ENCODE peak calls at places on chromosomes 7 and 10, in ten cellular contexts. R is fibroblast of mammary gland, P is astrocyte of the cerebellum, T is BJ, O is OCI-LY7, X is right lobe of liver, J is cardiac fibroblast, Y is SJSA1, G is A673, W is NT2/D1. V is an unnamed sample.

GRCh38 chr7:24669971-24670591 is 87.2 kb downstream of the GSDME start:
- DNase-seq in R (no peak), P (no peak), T (no peak), O (no peak), X (no peak), J (peak), Y (no peak), G (peak), W (peak), V (no peak)

GRCh38 chr7:15305002-15305600 is 256.7 kb downstream of the AGMO start:
- DNase-seq in R (peak), P (peak), T (no peak), O (peak), X (peak), J (peak), Y (peak), G (peak), W (peak), V (peak)

GRCh38 chr10:92757066-92757716 is 67.4 kb downstream of the HHEX start:
- DNase-seq in R (peak), P (peak), T (peak), O (peak), X (peak), J (peak), Y (peak), G (peak), W (peak), V (peak)

GRCh38 chr7:3955026-3955425 is 654.0 kb downstream of the SDK1 start:
- DNase-seq in R (no peak), P (no peak), T (no peak), O (no peak), X (no peak), J (no peak), Y (no peak), G (no peak), W (no peak), V (no peak)

GRCh38 chr7:154912921-154913644 is 89.8 kb downstream of the PAXIP1 start:
- DNase-seq in R (no peak), P (no peak), T (no peak), O (no peak), X (no peak), J (no peak), Y (peak), G (peak), W (no peak), V (no peak)

GRCh38 chr7:11716185-11716584 is 115.8 kb downstream of the THSD7A start:
- DNase-seq in R (peak), P (peak), T (no peak), O (no peak), X (no peak), J (peak), Y (peak), G (peak), W (no peak), V (peak)

GRCh38 chr7:29563590-29564454 is at the start of gene PRR15:
- DNase-seq in R (no peak), P (no peak), T (no peak), O (no peak), X (peak), J (peak), Y (no peak), G (peak), W (peak), V (no peak)

GRCh38 chr10:89029201-89029600 is 38.6 kb downstream of the FAS start:
- DNase-seq in R (peak), P (no peak), T (no peak), O (no peak), X (no peak), J (no peak), Y (no peak), G (no peak), W (no peak), V (peak)

GRCh38 chr7:31633454-31633853 is 53.6 kb upstream of the PPP1R17 start:
- DNase-seq in R (no peak), P (no peak), T (no peak), O (no peak), X (no peak), J (no peak), Y (no peak), G (peak), W (no peak), V (no peak)

GRCh38 chr7:130356760-130357611 is 12.4 kb downstream of the CPA5 start:
- DNase-seq in R (peak), P (peak), T (no peak), O (no peak), X (no peak), J (peak), Y (peak), G (no peak), W (no peak), V (peak)

GRCh38 chr10:68897336-68897741 is 3.8 kb upstream of the DDX50 start:
- DNase-seq in R (peak), P (peak), T (no peak), O (peak), X (peak), J (peak), Y (peak), G (peak), W (peak), V (peak)

GRCh38 chr7:30863694-30864011 is 48.0 kb upstream of the AQP1 start:
- DNase-seq in R (peak), P (peak), T (no peak), O (no peak), X (no peak), J (peak), Y (peak), G (no peak), W (no peak), V (peak)

GRCh38 chr7:152925412-152926147 is 166.0 kb downstream of the ACTR3B start:
- DNase-seq in R (no peak), P (no peak), T (no peak), O (no peak), X (no peak), J (no peak), Y (no peak), G (no peak), W (peak), V (no peak)

GRCh38 chr10:17435187-17435586 is 19.2 kb downstream of the ST8SIA6 start:
- DNase-seq in R (no peak), P (no peak), T (no peak), O (no peak), X (no peak), J (no peak), Y (no peak), G (no peak), W (no peak), V (no peak)

GRCh38 chr7:90834771-90835170 is 238.7 kb downstream of the CDK14 start:
- DNase-seq in R (no peak), P (no peak), T (no peak), O (no peak), X (no peak), J (no peak), Y (no peak), G (no peak), W (no peak), V (no peak)

GRCh38 chr10:119364941-119365340 is 157.6 kb downstream of the GRK5 start:
- DNase-seq in R (peak), P (no peak), T (no peak), O (no peak), X (no peak), J (no peak), Y (peak), G (no peak), W (no peak), V (no peak)

GRCh38 chr7:152333134-152333533 is 102.7 kb downstream of the KMT2C start:
- DNase-seq in R (peak), P (no peak), T (no peak), O (no peak), X (no peak), J (no peak), Y (no peak), G (peak), W (no peak), V (no peak)

GRCh38 chr10:14534152-14534551 is 203.4 kb upstream of the FRMD4A start:
- DNase-seq in R (no peak), P (no peak), T (no peak), O (no peak), X (no peak), J (no peak), Y (no peak), G (no peak), W (no peak), V (no peak)

GRCh38 chr10:72132854-72133253 is 44.5 kb upstream of the SPOCK2 start:
- DNase-seq in R (no peak), P (no peak), T (no peak), O (no peak), X (no peak), J (no peak), Y (no peak), G (no peak), W (no peak), V (no peak)

GRCh38 chr10:78015546-78015945 is 13.8 kb downstream of the POLR3A start:
- DNase-seq in R (no peak), P (no peak), T (no peak), O (no peak), X (no peak), J (no peak), Y (no peak), G (no peak), W (no peak), V (no peak)

GRCh38 chr7:6462094-6462493 is 14.3 kb upstream of the DAGLB start:
- DNase-seq in R (no peak), P (no peak), T (no peak), O (no peak), X (no peak), J (no peak), Y (peak), G (no peak), W (no peak), V (no peak)

GRCh38 chr7:64881461-64882287 is 21.4 kb upstream of the ZNF273 start:
- DNase-seq in R (no peak), P (no peak), T (no peak), O (no peak), X (no peak), J (no peak), Y (no peak), G (no peak), W (no peak), V (no peak)
- H3K4me3 ChIP-seq in R (peak), P (peak), T (no peak), O (no peak), X (no peak), J (no peak), Y (no peak), G (no peak), W (no peak), V (no peak)

GRCh38 chr10:5450605-5451384 is 38.4 kb downstream of the NET1 start:
- DNase-seq in R (no peak), P (no peak), T (no peak), O (no peak), X (no peak), J (peak), Y (no peak), G (no peak), W (no peak), V (no peak)

GRCh38 chr10:5447611-5448071 is 35.3 kb downstream of the NET1 start:
- DNase-seq in R (no peak), P (no peak), T (no peak), O (peak), X (no peak), J (peak), Y (peak), G (no peak), W (no peak), V (no peak)

GRCh38 chr10:5449823-5450222 is 37.5 kb downstream of the NET1 start:
- DNase-seq in R (peak), P (no peak), T (no peak), O (no peak), X (no peak), J (peak), Y (peak), G (no peak), W (no peak), V (peak)

GRCh38 chr10:5448333-5449048 is 36.1 kb downstream of the NET1 start:
- DNase-seq in R (no peak), P (no peak), T (no peak), O (no peak), X (no peak), J (no peak), Y (no peak), G (no peak), W (no peak), V (no peak)

DNA sequence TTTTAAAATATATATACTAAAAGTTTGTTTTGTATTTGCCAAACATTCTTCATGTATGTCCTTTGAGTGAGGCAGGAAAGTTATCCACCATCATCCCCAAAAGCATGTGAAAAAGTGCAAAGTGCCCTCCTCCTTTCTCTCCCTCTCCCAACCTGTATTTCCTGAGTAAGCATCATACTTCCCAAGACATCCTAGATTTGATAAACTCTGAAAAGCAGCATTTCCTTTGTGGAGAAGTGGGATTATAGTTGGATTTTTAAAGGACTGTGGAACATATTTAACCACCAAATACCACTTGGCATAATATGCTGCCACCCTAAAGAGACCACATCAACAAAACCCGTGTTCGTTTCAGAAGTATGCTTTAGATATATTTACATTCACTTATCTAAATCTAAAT is 36.9 kb downstream of the NET1 start:
- DNase-seq in R (no peak), P (no peak), T (no peak), O (no peak), X (no peak), J (no peak), Y (no peak), G (no peak), W (no peak), V (no peak)
- H3K4me3 ChIP-seq in R (peak), P (peak), T (peak), O (no peak), X (peak), J (peak), Y (no peak), G (no peak), W (no peak), V (peak)

DNA sequence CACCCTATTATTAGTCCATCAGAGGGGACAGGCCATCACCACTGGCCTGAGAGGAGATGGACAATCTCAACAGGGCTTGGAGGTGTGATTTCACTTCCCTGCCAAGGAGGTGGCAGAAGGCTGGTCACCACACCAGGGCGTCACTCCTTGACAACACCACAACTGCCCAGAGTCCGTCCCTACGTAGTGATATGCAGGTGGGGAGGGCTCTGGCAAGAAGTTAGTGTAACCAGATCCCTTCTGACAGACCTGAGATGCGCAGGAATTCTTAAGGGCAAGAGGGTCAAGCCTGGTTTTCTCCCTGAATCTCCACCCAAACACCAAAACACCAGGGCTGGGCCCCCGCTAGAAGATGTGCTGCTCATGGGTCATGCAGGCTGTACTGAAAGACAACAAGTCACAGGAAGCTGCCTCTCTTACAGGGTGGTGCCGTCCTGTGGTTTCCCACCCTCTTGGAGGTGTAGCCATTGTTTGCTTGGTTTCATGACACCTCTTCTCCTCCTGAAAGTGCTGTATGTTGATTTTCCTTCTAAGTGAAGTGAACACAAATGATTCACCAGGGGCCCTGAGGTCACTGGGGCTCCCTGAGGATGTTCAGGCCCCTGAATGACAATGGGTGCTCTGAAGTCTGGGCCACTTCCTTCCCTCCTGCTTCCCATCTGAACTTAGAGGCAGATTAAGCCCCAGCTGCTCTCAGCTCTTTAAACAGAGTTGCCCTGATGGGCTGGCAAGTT is 27.1 kb downstream of the ATXN7L1 start:
- DNase-seq in R (peak), P (no peak), T (no peak), O (no peak), X (no peak), J (peak), Y (peak), G (no peak), W (peak), V (no peak)
- H3K4me3 ChIP-seq in R (no peak), P (no peak), T (no peak), O (no peak), X (no peak), J (no peak), Y (no peak), G (no peak), W (no peak), V (no peak)

GRCh38 chr10:29619273-29619672 is 15.5 kb downstream of the SVIL start:
- DNase-seq in R (peak), P (no peak), T (no peak), O (no peak), X (peak), J (peak), Y (peak), G (no peak), W (no peak), V (no peak)
- H3K4me3 ChIP-seq in R (no peak), P (no peak), T (no peak), O (no peak), X (peak), J (no peak), Y (peak), G (no peak), W (no peak), V (no peak)

DNA sequence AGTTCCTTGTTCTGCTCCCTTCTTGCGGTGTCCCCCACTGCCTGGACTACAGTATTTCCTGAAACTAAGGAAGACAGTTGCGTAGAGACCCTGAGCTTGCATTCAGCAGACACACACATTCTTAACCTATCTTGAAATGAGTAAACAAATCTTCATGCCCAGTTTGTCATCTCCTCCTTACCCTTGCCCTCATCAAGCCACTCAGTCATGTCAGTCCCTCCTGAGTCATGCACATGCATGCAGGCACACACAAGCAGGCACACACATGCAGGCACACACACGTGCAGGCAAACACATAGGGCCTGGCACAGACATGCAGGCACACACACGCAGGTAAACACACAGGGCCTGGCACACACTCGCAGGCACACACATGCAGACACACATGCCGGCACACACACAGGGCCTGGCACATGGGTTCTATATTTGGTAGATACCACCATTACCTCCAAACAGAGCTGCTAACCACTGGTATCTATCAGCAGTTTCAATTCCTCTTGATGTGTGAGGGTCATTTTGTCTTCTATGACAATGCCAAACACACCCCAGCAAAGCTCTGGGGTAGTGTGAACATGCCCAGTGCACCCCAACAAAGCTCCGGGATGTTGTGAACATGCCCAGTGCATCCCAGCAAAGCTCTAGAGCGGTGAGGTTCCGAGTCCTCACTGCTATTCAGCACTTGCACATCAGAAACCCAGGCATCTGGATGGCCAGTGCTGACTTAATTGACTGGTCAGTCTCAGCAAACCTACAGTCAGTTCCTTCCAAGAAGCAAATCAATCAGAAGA is 563.9 kb downstream of the PTPRN2 start:
- DNase-seq in R (no peak), P (no peak), T (no peak), O (no peak), X (no peak), J (no peak), Y (no peak), G (no peak), W (no peak), V (no peak)
- H3K4me3 ChIP-seq in R (no peak), P (no peak), T (no peak), O (no peak), X (no peak), J (no peak), Y (no peak), G (no peak), W (no peak), V (no peak)

DNA sequence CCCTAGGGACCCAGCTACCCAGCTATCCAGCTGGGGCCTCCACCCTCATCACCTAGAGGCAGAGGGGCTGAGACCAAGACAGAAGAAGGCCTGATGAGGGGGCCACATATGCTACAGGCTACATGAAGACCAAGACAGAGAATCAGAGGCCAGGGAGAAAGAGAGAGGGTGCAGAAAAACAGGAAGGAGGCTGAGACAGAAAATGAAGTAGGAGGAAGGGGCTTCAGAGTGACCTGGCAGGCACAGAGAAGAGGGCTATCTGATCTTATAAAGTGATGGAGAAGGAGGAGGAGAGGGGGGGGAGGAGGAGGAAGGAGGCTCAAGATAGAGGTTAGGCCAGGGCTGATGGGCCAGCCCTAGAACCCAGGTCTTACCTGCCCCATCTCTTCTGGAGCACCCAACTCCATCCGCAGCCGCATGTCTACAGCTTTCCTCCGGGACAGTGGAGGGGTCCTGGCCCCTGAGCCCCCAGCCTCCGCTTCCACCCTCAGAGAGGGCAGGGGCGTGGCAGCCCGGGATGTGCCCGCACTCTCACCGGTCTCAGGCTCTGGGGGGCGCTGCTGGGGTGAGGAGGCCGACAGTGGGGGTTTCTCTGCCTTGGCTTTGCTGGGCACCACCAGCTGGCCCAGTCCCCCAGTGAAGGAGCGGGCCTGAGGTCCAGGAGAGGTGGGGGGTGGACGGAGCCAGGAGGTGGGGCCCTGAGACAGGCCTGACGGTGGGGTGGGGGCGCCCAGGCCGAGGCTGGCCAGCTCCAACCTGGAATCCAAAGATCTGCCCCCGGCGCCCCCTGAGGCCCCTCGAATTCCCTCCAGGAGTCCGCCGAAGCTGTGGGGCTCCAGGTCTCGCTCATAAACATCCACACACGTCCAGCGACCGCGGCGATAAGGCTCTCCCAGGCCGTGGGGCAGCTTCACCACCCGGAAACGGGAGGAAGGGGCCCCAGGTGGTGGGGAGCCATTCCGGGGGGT is 1.8 kb downstream of the TSC22D4 start:
- DNase-seq in R (no peak), P (no peak), T (no peak), O (peak), X (no peak), J (no peak), Y (no peak), G (no peak), W (no peak), V (no peak)
- H3K4me3 ChIP-seq in R (peak), P (peak), T (peak), O (peak), X (peak), J (peak), Y (peak), G (peak), W (peak), V (peak)

GRCh38 chr10:84499846-84500245 is 171.5 kb downstream of the CCSER2 start:
- DNase-seq in R (no peak), P (no peak), T (no peak), O (no peak), X (no peak), J (no peak), Y (peak), G (no peak), W (peak), V (no peak)

GRCh38 chr10:84497978-84498377 is 169.6 kb downstream of the CCSER2 start:
- DNase-seq in R (no peak), P (no peak), T (no peak), O (no peak), X (no peak), J (no peak), Y (no peak), G (no peak), W (no peak), V (no peak)

GRCh38 chr10:84493951-84494848 is 165.8 kb downstream of the CCSER2 start:
- DNase-seq in R (peak), P (no peak), T (no peak), O (no peak), X (no peak), J (peak), Y (peak), G (peak), W (no peak), V (no peak)

DNA sequence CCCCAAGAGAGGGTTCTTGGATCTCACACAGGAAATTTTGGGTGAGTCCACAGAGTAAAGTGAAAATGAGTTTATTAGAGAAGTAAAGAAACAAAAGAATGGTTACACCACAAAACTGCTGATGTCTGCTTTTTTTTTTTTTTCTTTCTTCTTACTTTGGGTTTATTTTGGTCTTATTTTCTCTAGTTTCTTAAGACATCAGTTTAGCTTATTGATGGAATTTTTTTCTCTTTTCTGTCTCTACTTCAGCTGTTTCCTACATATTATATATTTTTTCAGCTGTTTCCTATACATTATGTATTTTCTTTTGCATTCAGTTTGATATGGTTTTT is 166.4 kb downstream of the CCSER2 start:
- DNase-seq in R (no peak), P (no peak), T (no peak), O (no peak), X (no peak), J (no peak), Y (no peak), G (no peak), W (no peak), V (no peak)
- H3K4me3 ChIP-seq in R (no peak), P (no peak), T (no peak), O (no peak), X (no peak), J (no peak), Y (no peak), G (no peak), W (no peak), V (no peak)